ENCODE peak calls at places on chromosomes 4 and X, in six cellular contexts. E is A549, B is esophagus squamous epithelium, Q is adrenal gland, J is ovary, D is spleen. H is an unnamed sample.

GRCh38 chrX:38652934-38653442 is 91.6 kb downstream of the TSPAN7 start:
- DNase-seq in E (no peak), B (no peak), Q (no peak), J (no peak), D (no peak), H (no peak)

GRCh38 chrX:107574054-107574683 is 54.1 kb upstream of the PRPS1 start:
- DNase-seq in E (peak; percentile 50), B (no peak), Q (no peak), J (no peak), D (no peak), H (no peak)

GRCh38 chr4:62709618-62710252 is 1509.6 kb downstream of the ADGRL3 start:
- DNase-seq in E (peak; percentile 6), B (no peak), Q (peak; percentile 1), J (no peak), D (no peak), H (no peak)

GRCh38 chrX:50082741-50083140 is 118.1 kb downstream of the AKAP4 start:
- DNase-seq in E (no peak), B (no peak), Q (no peak), J (no peak), D (no peak), H (no peak)

GRCh38 chr4:8032381-8032780 is 92.7 kb upstream of the AFAP1 start:
- DNase-seq in E (no peak), B (no peak), Q (no peak), J (no peak), D (no peak), H (no peak)

GRCh38 chr4:179007758-179008157 is 1565.5 kb upstream of the AGA start:
- DNase-seq in E (no peak), B (no peak), Q (no peak), J (no peak), D (no peak), H (no peak)

GRCh38 chr4:84994280-84994679 is 27.8 kb upstream of the WDFY3 start:
- DNase-seq in E (no peak), B (no peak), Q (no peak), J (no peak), D (no peak), H (no peak)

GRCh38 chrX:124764354-124764753 is 418.0 kb downstream of the SH2D1A start:
- DNase-seq in E (no peak), B (no peak), Q (no peak), J (no peak), D (no peak), H (no peak)

GRCh38 chr4:108532187-108532586 is 88.2 kb upstream of the RPL34 start:
- DNase-seq in E (no peak), B (no peak), Q (no peak), J (no peak), D (no peak), H (no peak)

GRCh38 chr4:165288226-165288625 is 39.2 kb upstream of the MSMO1 start:
- DNase-seq in E (no peak), B (no peak), Q (no peak), J (no peak), D (no peak), H (no peak)

GRCh38 chrX:68438575-68438974 is 5.3 kb upstream of the OPHN1 start:
- DNase-seq in E (peak; percentile 12), B (no peak), Q (no peak), J (no peak), D (no peak), H (no peak)

GRCh38 chr4:174919886-174920423 is 1.8 kb downstream of the ADAM29 start:
- DNase-seq in E (no peak), B (no peak), Q (no peak), J (no peak), D (no peak), H (no peak)

GRCh38 chrX:136450050-136450830 is 37.5 kb upstream of the BRS3 start:
- DNase-seq in E (peak; percentile 17), B (no peak), Q (no peak), J (no peak), D (no peak), H (no peak)

GRCh38 chr4:85776579-85776978 is 301.6 kb downstream of the ARHGAP24 start:
- DNase-seq in E (no peak), B (no peak), Q (no peak), J (no peak), D (no peak), H (no peak)

GRCh38 chr4:186592450-186592849 is 37.1 kb upstream of the MTNR1A start:
- DNase-seq in E (no peak), B (no peak), Q (no peak), J (no peak), D (no peak), H (no peak)

GRCh38 chr4:111847256-111848108 is 297.8 kb upstream of the FAM241A start:
- DNase-seq in E (no peak), B (no peak), Q (no peak), J (no peak), D (no peak), H (no peak)

GRCh38 chr4:123546661-123547060 is 150.1 kb downstream of the SPRY1 start:
- DNase-seq in E (no peak), B (no peak), Q (no peak), J (no peak), D (no peak), H (no peak)

GRCh38 chrX:130878350-130879341 is 24.4 kb downstream of the ENOX2 start:
- DNase-seq in E (peak; percentile 37), B (no peak), Q (peak; percentile 72), J (no peak), D (no peak), H (peak; percentile 36)

GRCh38 chrX:115616943-115617563 is 56.1 kb downstream of the PLS3 start:
- DNase-seq in E (peak; percentile 85), B (no peak), Q (no peak), J (no peak), D (no peak), H (no peak)

GRCh38 chr4:182230256-182230655 is 12.9 kb upstream of the TENM3 start:
- DNase-seq in E (no peak), B (no peak), Q (no peak), J (no peak), D (no peak), H (no peak)

GRCh38 chrX:10884246-10884645 is 226.9 kb upstream of the HCCS start:
- DNase-seq in E (no peak), B (no peak), Q (no peak), J (no peak), D (no peak), H (no peak)

GRCh38 chr4:137524642-137525384 is 7.5 kb downstream of the PCDH18 start:
- DNase-seq in E (no peak), B (no peak), Q (no peak), J (no peak), D (no peak), H (no peak)

GRCh38 chrX:46485897-46486296 is 59.3 kb downstream of the ZNF674 start:
- DNase-seq in E (no peak), B (no peak), Q (no peak), J (no peak), D (no peak), H (no peak)

GRCh38 chr4:103429283-103429682 is 231.1 kb upstream of the CENPE start:
- DNase-seq in E (peak; percentile 12), B (no peak), Q (no peak), J (no peak), D (no peak), H (no peak)

GRCh38 chr4:99405433-99406115 is 29.6 kb downstream of the ADH7 start:
- DNase-seq in E (peak; percentile 60), B (no peak), Q (peak; percentile 76), J (peak; percentile 67), D (no peak), H (peak; percentile 55)

GRCh38 chr4:123234966-123235365 is 161.6 kb upstream of the SPRY1 start:
- DNase-seq in E (no peak), B (no peak), Q (no peak), J (no peak), D (no peak), H (no peak)

GRCh38 chrX:30831082-30831481 is 58.0 kb downstream of the TAB3 start:
- DNase-seq in E (no peak), B (no peak), Q (no peak), J (no peak), D (no peak), H (no peak)

GRCh38 chr4:25970241-25970675 is 56.2 kb downstream of the SMIM20 start:
- DNase-seq in E (no peak), B (no peak), Q (peak; percentile 35), J (no peak), D (no peak), H (peak; percentile 30)

GRCh38 chr4:173852775-173853174 is 322.7 kb upstream of the HAND2 start:
- DNase-seq in E (no peak), B (no peak), Q (no peak), J (no peak), D (no peak), H (no peak)

GRCh38 chr4:155954118-155954503 is 445 bp upstream of the CTSO start:
- DNase-seq in E (no peak), B (no peak), Q (no peak), J (peak; percentile 32), D (peak; percentile 72), H (no peak)

GRCh38 chr4:168486961-168487820 is 6.9 kb upstream of the DDX60L start:
- DNase-seq in E (peak; percentile 97), B (no peak), Q (no peak), J (no peak), D (no peak), H (no peak)

GRCh38 chr4:183508693-183509092 is 3.8 kb downstream of the ING2 start:
- DNase-seq in E (no peak), B (no peak), Q (no peak), J (no peak), D (no peak), H (no peak)
- TF ChIP-seq POLR2A in E (no peak), B (no peak), Q (no peak), J (no peak), D (no peak), H (no peak)

GRCh38 chrX:119482497-119483480 is 14.5 kb downstream of the SLC25A5 start:
- DNase-seq in E (peak; percentile 80), B (no peak), Q (peak; percentile 71), J (peak; percentile 64), D (peak; percentile 91), H (peak; percentile 15)
- H3K4me3 ChIP-seq in E (peak overlapping the region; percentile 31), B (peak overlapping the region; percentile 34), Q (peak overlapping the region; percentile 47), J (peak overlapping the region; percentile 28), D (peak overlapping the region; percentile 27), H (peak overlapping the region; percentile 49)

DNA sequence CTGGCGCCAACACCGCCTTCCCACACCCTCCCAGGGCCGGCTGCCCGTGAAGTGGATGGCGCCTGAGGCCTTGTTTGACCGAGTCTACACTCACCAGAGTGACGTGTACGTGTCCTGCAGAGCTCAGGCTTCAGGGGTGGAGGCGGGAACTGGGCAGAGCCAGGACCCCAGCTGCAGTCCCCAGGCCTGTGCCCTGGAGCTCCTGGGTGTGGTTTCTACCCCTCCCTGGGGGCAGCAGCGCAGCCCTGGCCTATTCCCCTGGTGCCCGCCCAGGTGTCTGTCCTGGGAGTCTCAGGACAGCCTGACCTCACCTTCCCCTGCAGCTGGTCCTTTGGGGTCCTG is 13.1 kb downstream of the FGFR3 start:
- DNase-seq in E (no peak), B (no peak), Q (no peak), J (no peak), D (no peak), H (no peak)
- TF ChIP-seq POLR2A in E (no peak), B (no peak), Q (no peak), J (no peak), D (no peak), H (no peak)

DNA sequence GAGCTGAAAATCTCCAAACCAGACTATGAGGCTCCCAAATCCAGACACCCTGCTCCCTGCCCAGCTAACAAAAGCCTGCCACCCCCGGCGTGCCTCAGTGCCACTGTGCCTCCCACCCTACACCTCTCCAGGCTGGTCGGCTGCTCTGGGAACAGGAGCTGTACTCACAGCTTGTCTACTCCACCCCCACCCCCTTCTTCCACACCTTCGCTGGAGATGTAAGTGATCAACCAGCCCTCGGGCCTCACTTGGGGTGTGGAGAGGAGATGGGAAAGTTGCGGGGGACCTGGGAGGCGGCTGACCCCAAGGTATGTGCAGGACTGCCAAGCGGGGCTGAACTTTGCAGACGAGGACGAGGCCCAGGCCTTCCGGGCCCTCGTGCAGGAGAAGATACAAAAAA is 1.8 kb downstream of the WAS start:
- DNase-seq in E (no peak), B (no peak), Q (no peak), J (no peak), D (peak; percentile 66), H (no peak)
- H3K4me3 ChIP-seq in E (no peak overlapping the region), B (no peak overlapping the region), Q (no peak overlapping the region), J (no peak overlapping the region), D (no peak overlapping the region), H (no peak overlapping the region)

H was measured in gastrocnemius medialis.